ENCODE peak calls at places on chromosomes 3 and 15, in eight cellular contexts. One of them, this sample, is unnamed.

GRCh38 chr3:134018850-134019249 is 10.9 kb downstream of the SLCO2A1 start:
- DNase-seq in left lung: no peak
- DNase-seq in nucleus accumbens: no peak
- DNase-seq in activated CD4-positive, alpha-beta T cell treated with anti-CD3 and anti-CD28 coated beads for 4 hours: no peak
- DNase-seq in stimulated activated CD8-positive, alpha-beta memory T cell treated with anti-CD3 and anti-CD28 coated beads, Interleukin-7, amount 100 ng/mL, for 1 hour: no peak
- DNase-seq in H54: no peak
- DNase-seq in endothelial cell: no peak
- DNase-seq in cerebellum: no peak
- DNase-seq in this sample: no peak

GRCh38 chr3:72338942-72339749 is 509.1 kb downstream of the SHQ1 start:
- DNase-seq in cerebellum: no peak
- DNase-seq in nucleus accumbens: peak
- DNase-seq in H54: peak
- DNase-seq in endothelial cell: no peak
- DNase-seq in left lung: no peak
- DNase-seq in activated CD4-positive, alpha-beta T cell treated with anti-CD3 and anti-CD28 coated beads for 4 hours: peak
- DNase-seq in stimulated activated CD8-positive, alpha-beta memory T cell treated with anti-CD3 and anti-CD28 coated beads, Interleukin-7, amount 100 ng/mL, for 1 hour: no peak
- DNase-seq in this sample: peak

GRCh38 chr3:8311321-8311720 is 190.3 kb upstream of the LMCD1 start:
- DNase-seq in left lung: no peak
- DNase-seq in stimulated activated CD8-positive, alpha-beta memory T cell treated with anti-CD3 and anti-CD28 coated beads, Interleukin-7, amount 100 ng/mL, for 1 hour: no peak
- DNase-seq in nucleus accumbens: no peak
- DNase-seq in endothelial cell: no peak
- DNase-seq in cerebellum: no peak
- DNase-seq in H54: no peak
- DNase-seq in activated CD4-positive, alpha-beta T cell treated with anti-CD3 and anti-CD28 coated beads for 4 hours: no peak
- DNase-seq in this sample: no peak

GRCh38 chr3:187212705-187213104 is 15.4 kb downstream of the RTP1 start:
- DNase-seq in nucleus accumbens: no peak
- DNase-seq in activated CD4-positive, alpha-beta T cell treated with anti-CD3 and anti-CD28 coated beads for 4 hours: no peak
- DNase-seq in H54: no peak
- DNase-seq in left lung: no peak
- DNase-seq in cerebellum: peak
- DNase-seq in stimulated activated CD8-positive, alpha-beta memory T cell treated with anti-CD3 and anti-CD28 coated beads, Interleukin-7, amount 100 ng/mL, for 1 hour: no peak
- DNase-seq in endothelial cell: no peak
- DNase-seq in this sample: peak

GRCh38 chr3:40971191-40972168 is 227.8 kb upstream of the CTNNB1 start:
- DNase-seq in endothelial cell: no peak
- DNase-seq in H54: peak
- DNase-seq in left lung: peak
- DNase-seq in nucleus accumbens: no peak
- DNase-seq in activated CD4-positive, alpha-beta T cell treated with anti-CD3 and anti-CD28 coated beads for 4 hours: no peak
- DNase-seq in stimulated activated CD8-positive, alpha-beta memory T cell treated with anti-CD3 and anti-CD28 coated beads, Interleukin-7, amount 100 ng/mL, for 1 hour: no peak
- DNase-seq in cerebellum: no peak
- DNase-seq in this sample: peak

GRCh38 chr3:11391172-11391879 is 119.1 kb downstream of the ATG7 start:
- DNase-seq in cerebellum: peak
- DNase-seq in left lung: no peak
- DNase-seq in H54: no peak
- DNase-seq in stimulated activated CD8-positive, alpha-beta memory T cell treated with anti-CD3 and anti-CD28 coated beads, Interleukin-7, amount 100 ng/mL, for 1 hour: no peak
- DNase-seq in endothelial cell: no peak
- DNase-seq in nucleus accumbens: no peak
- DNase-seq in activated CD4-positive, alpha-beta T cell treated with anti-CD3 and anti-CD28 coated beads for 4 hours: no peak
- DNase-seq in this sample: no peak

GRCh38 chr3:8985876-8986275 is 22.6 kb upstream of the RAD18 start:
- DNase-seq in cerebellum: no peak
- DNase-seq in left lung: no peak
- DNase-seq in activated CD4-positive, alpha-beta T cell treated with anti-CD3 and anti-CD28 coated beads for 4 hours: no peak
- DNase-seq in nucleus accumbens: no peak
- DNase-seq in stimulated activated CD8-positive, alpha-beta memory T cell treated with anti-CD3 and anti-CD28 coated beads, Interleukin-7, amount 100 ng/mL, for 1 hour: no peak
- DNase-seq in endothelial cell: no peak
- DNase-seq in H54: no peak
- DNase-seq in this sample: no peak

GRCh38 chr15:40545457-40545856 is 19.4 kb downstream of the CCDC32 start:
- DNase-seq in H54: no peak
- DNase-seq in left lung: no peak
- DNase-seq in endothelial cell: no peak
- DNase-seq in nucleus accumbens: no peak
- DNase-seq in cerebellum: no peak
- DNase-seq in activated CD4-positive, alpha-beta T cell treated with anti-CD3 and anti-CD28 coated beads for 4 hours: no peak
- DNase-seq in stimulated activated CD8-positive, alpha-beta memory T cell treated with anti-CD3 and anti-CD28 coated beads, Interleukin-7, amount 100 ng/mL, for 1 hour: no peak
- DNase-seq in this sample: no peak

GRCh38 chr3:72234394-72234793 is 449.4 kb upstream of the PROK2 start:
- DNase-seq in H54: no peak
- DNase-seq in nucleus accumbens: no peak
- DNase-seq in cerebellum: no peak
- DNase-seq in left lung: no peak
- DNase-seq in endothelial cell: no peak
- DNase-seq in stimulated activated CD8-positive, alpha-beta memory T cell treated with anti-CD3 and anti-CD28 coated beads, Interleukin-7, amount 100 ng/mL, for 1 hour: no peak
- DNase-seq in activated CD4-positive, alpha-beta T cell treated with anti-CD3 and anti-CD28 coated beads for 4 hours: no peak
- DNase-seq in this sample: peak

GRCh38 chr3:133301194-133301593 is 98.7 kb upstream of the BFSP2 start:
- DNase-seq in activated CD4-positive, alpha-beta T cell treated with anti-CD3 and anti-CD28 coated beads for 4 hours: no peak
- DNase-seq in stimulated activated CD8-positive, alpha-beta memory T cell treated with anti-CD3 and anti-CD28 coated beads, Interleukin-7, amount 100 ng/mL, for 1 hour: no peak
- DNase-seq in left lung: no peak
- DNase-seq in cerebellum: no peak
- DNase-seq in endothelial cell: no peak
- DNase-seq in H54: peak
- DNase-seq in nucleus accumbens: no peak
- DNase-seq in this sample: peak

GRCh38 chr3:195352895-195353488 is 82.0 kb upstream of the XXYLT1 start:
- DNase-seq in stimulated activated CD8-positive, alpha-beta memory T cell treated with anti-CD3 and anti-CD28 coated beads, Interleukin-7, amount 100 ng/mL, for 1 hour: no peak
- DNase-seq in activated CD4-positive, alpha-beta T cell treated with anti-CD3 and anti-CD28 coated beads for 4 hours: no peak
- DNase-seq in H54: peak
- DNase-seq in nucleus accumbens: no peak
- DNase-seq in endothelial cell: no peak
- DNase-seq in cerebellum: no peak
- DNase-seq in left lung: no peak
- DNase-seq in this sample: peak

GRCh38 chr15:74202461-74203401 is at the start of gene STRA6:
- DNase-seq in left lung: peak
- DNase-seq in cerebellum: no peak
- DNase-seq in stimulated activated CD8-positive, alpha-beta memory T cell treated with anti-CD3 and anti-CD28 coated beads, Interleukin-7, amount 100 ng/mL, for 1 hour: no peak
- DNase-seq in H54: no peak
- DNase-seq in nucleus accumbens: no peak
- DNase-seq in endothelial cell: peak
- DNase-seq in activated CD4-positive, alpha-beta T cell treated with anti-CD3 and anti-CD28 coated beads for 4 hours: no peak
- DNase-seq in this sample: no peak

GRCh38 chr3:30655187-30655812 is 48.9 kb downstream of the TGFBR2 start:
- DNase-seq in nucleus accumbens: no peak
- DNase-seq in cerebellum: no peak
- DNase-seq in endothelial cell: no peak
- DNase-seq in activated CD4-positive, alpha-beta T cell treated with anti-CD3 and anti-CD28 coated beads for 4 hours: no peak
- DNase-seq in stimulated activated CD8-positive, alpha-beta memory T cell treated with anti-CD3 and anti-CD28 coated beads, Interleukin-7, amount 100 ng/mL, for 1 hour: no peak
- DNase-seq in left lung: no peak
- DNase-seq in H54: no peak
- DNase-seq in this sample: no peak

GRCh38 chr3:146035366-146035765 is 125.6 kb downstream of the PLOD2 start:
- DNase-seq in cerebellum: no peak
- DNase-seq in activated CD4-positive, alpha-beta T cell treated with anti-CD3 and anti-CD28 coated beads for 4 hours: no peak
- DNase-seq in endothelial cell: no peak
- DNase-seq in stimulated activated CD8-positive, alpha-beta memory T cell treated with anti-CD3 and anti-CD28 coated beads, Interleukin-7, amount 100 ng/mL, for 1 hour: no peak
- DNase-seq in nucleus accumbens: no peak
- DNase-seq in H54: no peak
- DNase-seq in left lung: no peak
- DNase-seq in this sample: no peak

GRCh38 chr15:57031605-57032004 is 113.2 kb downstream of the TCF12 start:
- DNase-seq in nucleus accumbens: peak
- DNase-seq in activated CD4-positive, alpha-beta T cell treated with anti-CD3 and anti-CD28 coated beads for 4 hours: no peak
- DNase-seq in endothelial cell: peak
- DNase-seq in cerebellum: no peak
- DNase-seq in stimulated activated CD8-positive, alpha-beta memory T cell treated with anti-CD3 and anti-CD28 coated beads, Interleukin-7, amount 100 ng/mL, for 1 hour: no peak
- DNase-seq in H54: no peak
- DNase-seq in left lung: no peak
- DNase-seq in this sample: peak

GRCh38 chr3:4343258-4343657 is 40.1 kb downstream of the SETMAR start:
- DNase-seq in stimulated activated CD8-positive, alpha-beta memory T cell treated with anti-CD3 and anti-CD28 coated beads, Interleukin-7, amount 100 ng/mL, for 1 hour: no peak
- DNase-seq in cerebellum: no peak
- DNase-seq in H54: no peak
- DNase-seq in nucleus accumbens: no peak
- DNase-seq in activated CD4-positive, alpha-beta T cell treated with anti-CD3 and anti-CD28 coated beads for 4 hours: no peak
- DNase-seq in endothelial cell: no peak
- DNase-seq in left lung: no peak
- DNase-seq in this sample: peak

GRCh38 chr15:81752974-81753373 is 292.8 kb downstream of the MEX3B start:
- DNase-seq in cerebellum: no peak
- DNase-seq in nucleus accumbens: no peak
- DNase-seq in stimulated activated CD8-positive, alpha-beta memory T cell treated with anti-CD3 and anti-CD28 coated beads, Interleukin-7, amount 100 ng/mL, for 1 hour: no peak
- DNase-seq in left lung: no peak
- DNase-seq in endothelial cell: no peak
- DNase-seq in activated CD4-positive, alpha-beta T cell treated with anti-CD3 and anti-CD28 coated beads for 4 hours: no peak
- DNase-seq in H54: no peak
- DNase-seq in this sample: no peak

GRCh38 chr3:42071720-42072582 is 19.2 kb upstream of the TRAK1 start:
- DNase-seq in nucleus accumbens: peak
- DNase-seq in left lung: no peak
- DNase-seq in stimulated activated CD8-positive, alpha-beta memory T cell treated with anti-CD3 and anti-CD28 coated beads, Interleukin-7, amount 100 ng/mL, for 1 hour: no peak
- DNase-seq in activated CD4-positive, alpha-beta T cell treated with anti-CD3 and anti-CD28 coated beads for 4 hours: no peak
- DNase-seq in endothelial cell: no peak
- DNase-seq in H54: peak
- DNase-seq in cerebellum: peak
- DNase-seq in this sample: peak

GRCh38 chr15:39462691-39463090 is 118.2 kb upstream of the THBS1 start:
- DNase-seq in nucleus accumbens: no peak
- DNase-seq in endothelial cell: no peak
- DNase-seq in cerebellum: no peak
- DNase-seq in stimulated activated CD8-positive, alpha-beta memory T cell treated with anti-CD3 and anti-CD28 coated beads, Interleukin-7, amount 100 ng/mL, for 1 hour: no peak
- DNase-seq in left lung: no peak
- DNase-seq in H54: no peak
- DNase-seq in activated CD4-positive, alpha-beta T cell treated with anti-CD3 and anti-CD28 coated beads for 4 hours: no peak
- DNase-seq in this sample: no peak

This sample was measured in AG20443.